ENCODE peak calls at places on chromosome 10, in six cellular contexts. One of them, this sample, is unnamed.

GRCh38 chr10:50421026-50421719 is 169.9 kb upstream of the ASAH2 start:
- DNase-seq in GM04503: no peak
- DNase-seq in stimulated activated CD8-positive, alpha-beta memory T cell treated with anti-CD3 and anti-CD28 coated beads, Interleukin-4, amount 100 ng/mL, for 1 hour: no peak
- DNase-seq in ovary: no peak
- DNase-seq in effector CD4-positive, alpha-beta T cell: no peak
- DNase-seq in NCI-H82: peak
- DNase-seq in this sample: peak

GRCh38 chr10:127979566-127979965 is 72.7 kb downstream of the PTPRE start:
- DNase-seq in GM04503: no peak
- DNase-seq in stimulated activated CD8-positive, alpha-beta memory T cell treated with anti-CD3 and anti-CD28 coated beads, Interleukin-4, amount 100 ng/mL, for 1 hour: no peak
- DNase-seq in ovary: no peak
- DNase-seq in effector CD4-positive, alpha-beta T cell: no peak
- DNase-seq in NCI-H82: no peak
- DNase-seq in this sample: no peak

GRCh38 chr10:60962946-60963345 is 19.0 kb upstream of the RHOBTB1 start:
- DNase-seq in GM04503: no peak
- DNase-seq in stimulated activated CD8-positive, alpha-beta memory T cell treated with anti-CD3 and anti-CD28 coated beads, Interleukin-4, amount 100 ng/mL, for 1 hour: no peak
- DNase-seq in ovary: no peak
- DNase-seq in effector CD4-positive, alpha-beta T cell: no peak
- DNase-seq in NCI-H82: no peak
- DNase-seq in this sample: no peak

GRCh38 chr10:74650613-74651012 is 175.8 kb upstream of the KAT6B start:
- DNase-seq in GM04503: no peak
- DNase-seq in stimulated activated CD8-positive, alpha-beta memory T cell treated with anti-CD3 and anti-CD28 coated beads, Interleukin-4, amount 100 ng/mL, for 1 hour: no peak
- DNase-seq in ovary: no peak
- DNase-seq in effector CD4-positive, alpha-beta T cell: no peak
- DNase-seq in NCI-H82: no peak
- DNase-seq in this sample: no peak

GRCh38 chr10:17033529-17034250 is 95.9 kb downstream of the CUBN start:
- DNase-seq in GM04503: no peak
- DNase-seq in stimulated activated CD8-positive, alpha-beta memory T cell treated with anti-CD3 and anti-CD28 coated beads, Interleukin-4, amount 100 ng/mL, for 1 hour: no peak
- DNase-seq in ovary: no peak
- DNase-seq in effector CD4-positive, alpha-beta T cell: no peak
- DNase-seq in NCI-H82: no peak
- DNase-seq in this sample: no peak

GRCh38 chr10:122662231-122662630 is 37.4 kb downstream of the C10orf120 start:
- DNase-seq in GM04503: no peak
- DNase-seq in stimulated activated CD8-positive, alpha-beta memory T cell treated with anti-CD3 and anti-CD28 coated beads, Interleukin-4, amount 100 ng/mL, for 1 hour: no peak
- DNase-seq in ovary: no peak
- DNase-seq in effector CD4-positive, alpha-beta T cell: no peak
- DNase-seq in NCI-H82: no peak
- DNase-seq in this sample: no peak

GRCh38 chr10:132709471-132709951 is 76.4 kb downstream of the NKX6-2 start:
- DNase-seq in GM04503: no peak
- DNase-seq in stimulated activated CD8-positive, alpha-beta memory T cell treated with anti-CD3 and anti-CD28 coated beads, Interleukin-4, amount 100 ng/mL, for 1 hour: no peak
- DNase-seq in ovary: no peak
- DNase-seq in effector CD4-positive, alpha-beta T cell: no peak
- DNase-seq in NCI-H82: no peak
- DNase-seq in this sample: no peak

GRCh38 chr10:99983280-99983988 is 26.3 kb downstream of the DNMBP start:
- DNase-seq in GM04503: peak
- DNase-seq in stimulated activated CD8-positive, alpha-beta memory T cell treated with anti-CD3 and anti-CD28 coated beads, Interleukin-4, amount 100 ng/mL, for 1 hour: no peak
- DNase-seq in ovary: peak
- DNase-seq in effector CD4-positive, alpha-beta T cell: no peak
- DNase-seq in NCI-H82: peak
- DNase-seq in this sample: peak

GRCh38 chr10:13483951-13484350 is 44.9 kb downstream of the BEND7 start:
- DNase-seq in GM04503: no peak
- DNase-seq in stimulated activated CD8-positive, alpha-beta memory T cell treated with anti-CD3 and anti-CD28 coated beads, Interleukin-4, amount 100 ng/mL, for 1 hour: no peak
- DNase-seq in ovary: no peak
- DNase-seq in effector CD4-positive, alpha-beta T cell: no peak
- DNase-seq in NCI-H82: no peak
- DNase-seq in this sample: peak

GRCh38 chr10:97514344-97514743 is 15.6 kb downstream of the UBTD1 start:
- DNase-seq in GM04503: no peak
- DNase-seq in stimulated activated CD8-positive, alpha-beta memory T cell treated with anti-CD3 and anti-CD28 coated beads, Interleukin-4, amount 100 ng/mL, for 1 hour: no peak
- DNase-seq in ovary: no peak
- DNase-seq in effector CD4-positive, alpha-beta T cell: no peak
- DNase-seq in NCI-H82: no peak
- DNase-seq in this sample: no peak

GRCh38 chr10:3580565-3580964 is 204.4 kb downstream of the KLF6 start:
- DNase-seq in GM04503: no peak
- DNase-seq in stimulated activated CD8-positive, alpha-beta memory T cell treated with anti-CD3 and anti-CD28 coated beads, Interleukin-4, amount 100 ng/mL, for 1 hour: no peak
- DNase-seq in ovary: no peak
- DNase-seq in effector CD4-positive, alpha-beta T cell: no peak
- DNase-seq in NCI-H82: no peak
- DNase-seq in this sample: no peak

GRCh38 chr10:101287922-101288638 is 58.8 kb upstream of the LBX1 start:
- DNase-seq in GM04503: no peak
- DNase-seq in stimulated activated CD8-positive, alpha-beta memory T cell treated with anti-CD3 and anti-CD28 coated beads, Interleukin-4, amount 100 ng/mL, for 1 hour: no peak
- DNase-seq in ovary: peak
- DNase-seq in effector CD4-positive, alpha-beta T cell: no peak
- DNase-seq in NCI-H82: peak
- DNase-seq in this sample: no peak

GRCh38 chr10:26391701-26392695 is 46.1 kb upstream of the APBB1IP start:
- DNase-seq in GM04503: no peak
- DNase-seq in stimulated activated CD8-positive, alpha-beta memory T cell treated with anti-CD3 and anti-CD28 coated beads, Interleukin-4, amount 100 ng/mL, for 1 hour: no peak
- DNase-seq in ovary: no peak
- DNase-seq in effector CD4-positive, alpha-beta T cell: no peak
- DNase-seq in NCI-H82: no peak
- DNase-seq in this sample: no peak

GRCh38 chr10:70090951-70091350 is 38.3 kb downstream of the MACROH2A2 start:
- DNase-seq in GM04503: no peak
- DNase-seq in stimulated activated CD8-positive, alpha-beta memory T cell treated with anti-CD3 and anti-CD28 coated beads, Interleukin-4, amount 100 ng/mL, for 1 hour: no peak
- DNase-seq in ovary: no peak
- DNase-seq in effector CD4-positive, alpha-beta T cell: no peak
- DNase-seq in NCI-H82: no peak
- DNase-seq in this sample: peak

GRCh38 chr10:50622497-50623298 is 1.1 kb downstream of the SGMS1 start:
- DNase-seq in GM04503: no peak
- DNase-seq in stimulated activated CD8-positive, alpha-beta memory T cell treated with anti-CD3 and anti-CD28 coated beads, Interleukin-4, amount 100 ng/mL, for 1 hour: no peak
- DNase-seq in ovary: peak
- DNase-seq in effector CD4-positive, alpha-beta T cell: peak
- DNase-seq in NCI-H82: peak
- DNase-seq in this sample: peak

GRCh38 chr10:105691811-105692210 is 1050.7 kb downstream of the SORCS3 start:
- DNase-seq in GM04503: no peak
- DNase-seq in stimulated activated CD8-positive, alpha-beta memory T cell treated with anti-CD3 and anti-CD28 coated beads, Interleukin-4, amount 100 ng/mL, for 1 hour: no peak
- DNase-seq in ovary: no peak
- DNase-seq in effector CD4-positive, alpha-beta T cell: no peak
- DNase-seq in NCI-H82: peak
- DNase-seq in this sample: no peak

GRCh38 chr10:122774269-122774668 is 71.4 kb downstream of the CUZD1 start:
- DNase-seq in GM04503: no peak
- DNase-seq in stimulated activated CD8-positive, alpha-beta memory T cell treated with anti-CD3 and anti-CD28 coated beads, Interleukin-4, amount 100 ng/mL, for 1 hour: no peak
- DNase-seq in ovary: no peak
- DNase-seq in effector CD4-positive, alpha-beta T cell: no peak
- DNase-seq in NCI-H82: no peak
- DNase-seq in this sample: no peak

GRCh38 chr10:89476676-89477075 is 58.7 kb downstream of the SLC16A12 start:
- DNase-seq in GM04503: no peak
- DNase-seq in stimulated activated CD8-positive, alpha-beta memory T cell treated with anti-CD3 and anti-CD28 coated beads, Interleukin-4, amount 100 ng/mL, for 1 hour: no peak
- DNase-seq in ovary: no peak
- DNase-seq in effector CD4-positive, alpha-beta T cell: no peak
- DNase-seq in NCI-H82: no peak
- DNase-seq in this sample: peak

GRCh38 chr10:43040482-43041256 is 36.2 kb upstream of the RET start:
- DNase-seq in GM04503: no peak
- DNase-seq in stimulated activated CD8-positive, alpha-beta memory T cell treated with anti-CD3 and anti-CD28 coated beads, Interleukin-4, amount 100 ng/mL, for 1 hour: no peak
- DNase-seq in ovary: no peak
- DNase-seq in effector CD4-positive, alpha-beta T cell: no peak
- DNase-seq in NCI-H82: no peak
- DNase-seq in this sample: no peak

GRCh38 chr10:110398419-110399162 is 93.9 kb upstream of the SMNDC1 start:
- DNase-seq in GM04503: peak
- DNase-seq in stimulated activated CD8-positive, alpha-beta memory T cell treated with anti-CD3 and anti-CD28 coated beads, Interleukin-4, amount 100 ng/mL, for 1 hour: no peak
- DNase-seq in ovary: no peak
- DNase-seq in effector CD4-positive, alpha-beta T cell: no peak
- DNase-seq in NCI-H82: peak
- DNase-seq in this sample: peak

GRCh38 chr10:102450374-102451104 is 804 bp downstream of the C10orf95 start:
- DNase-seq in GM04503: no peak
- DNase-seq in stimulated activated CD8-positive, alpha-beta memory T cell treated with anti-CD3 and anti-CD28 coated beads, Interleukin-4, amount 100 ng/mL, for 1 hour: peak
- DNase-seq in ovary: peak
- DNase-seq in effector CD4-positive, alpha-beta T cell: peak
- DNase-seq in NCI-H82: peak
- DNase-seq in this sample: peak

GRCh38 chr10:86795353-86795752 is 38.9 kb downstream of the BMPR1A start:
- DNase-seq in GM04503: no peak
- DNase-seq in stimulated activated CD8-positive, alpha-beta memory T cell treated with anti-CD3 and anti-CD28 coated beads, Interleukin-4, amount 100 ng/mL, for 1 hour: no peak
- DNase-seq in ovary: no peak
- DNase-seq in effector CD4-positive, alpha-beta T cell: no peak
- DNase-seq in NCI-H82: peak
- DNase-seq in this sample: no peak

GRCh38 chr10:86693721-86694369 is 25.5 kb downstream of the LDB3 start:
- DNase-seq in GM04503: peak
- DNase-seq in stimulated activated CD8-positive, alpha-beta memory T cell treated with anti-CD3 and anti-CD28 coated beads, Interleukin-4, amount 100 ng/mL, for 1 hour: no peak
- DNase-seq in ovary: peak
- DNase-seq in effector CD4-positive, alpha-beta T cell: no peak
- DNase-seq in NCI-H82: peak
- DNase-seq in this sample: peak

GRCh38 chr10:112732277-112732891 is 217.7 kb upstream of the TCF7L2 start:
- DNase-seq in GM04503: no peak
- DNase-seq in stimulated activated CD8-positive, alpha-beta memory T cell treated with anti-CD3 and anti-CD28 coated beads, Interleukin-4, amount 100 ng/mL, for 1 hour: no peak
- DNase-seq in ovary: no peak
- DNase-seq in effector CD4-positive, alpha-beta T cell: no peak
- DNase-seq in NCI-H82: peak
- DNase-seq in this sample: no peak

GRCh38 chr10:11437391-11438241 is 173.8 kb downstream of the USP6NL start:
- DNase-seq in GM04503: no peak
- DNase-seq in stimulated activated CD8-positive, alpha-beta memory T cell treated with anti-CD3 and anti-CD28 coated beads, Interleukin-4, amount 100 ng/mL, for 1 hour: no peak
- DNase-seq in ovary: no peak
- DNase-seq in effector CD4-positive, alpha-beta T cell: no peak
- DNase-seq in NCI-H82: no peak
- DNase-seq in this sample: no peak

GRCh38 chr10:79442171-79443040 is 3.0 kb downstream of the ZCCHC24 start:
- DNase-seq in GM04503: no peak
- DNase-seq in stimulated activated CD8-positive, alpha-beta memory T cell treated with anti-CD3 and anti-CD28 coated beads, Interleukin-4, amount 100 ng/mL, for 1 hour: no peak
- DNase-seq in ovary: no peak
- DNase-seq in effector CD4-positive, alpha-beta T cell: no peak
- DNase-seq in NCI-H82: no peak
- DNase-seq in this sample: no peak

GRCh38 chr10:13458107-13458761 is 70.6 kb downstream of the BEND7 start:
- DNase-seq in GM04503: no peak
- DNase-seq in stimulated activated CD8-positive, alpha-beta memory T cell treated with anti-CD3 and anti-CD28 coated beads, Interleukin-4, amount 100 ng/mL, for 1 hour: no peak
- DNase-seq in ovary: no peak
- DNase-seq in effector CD4-positive, alpha-beta T cell: no peak
- DNase-seq in NCI-H82: no peak
- DNase-seq in this sample: no peak

GRCh38 chr10:25405871-25406270 is 231.1 kb downstream of the GPR158 start:
- DNase-seq in GM04503: no peak
- DNase-seq in stimulated activated CD8-positive, alpha-beta memory T cell treated with anti-CD3 and anti-CD28 coated beads, Interleukin-4, amount 100 ng/mL, for 1 hour: no peak
- DNase-seq in ovary: no peak
- DNase-seq in effector CD4-positive, alpha-beta T cell: no peak
- DNase-seq in NCI-H82: no peak
- DNase-seq in this sample: no peak

GRCh38 chr10:95711492-95711891 is 17.8 kb upstream of the TCTN3 start:
- DNase-seq in GM04503: no peak
- DNase-seq in stimulated activated CD8-positive, alpha-beta memory T cell treated with anti-CD3 and anti-CD28 coated beads, Interleukin-4, amount 100 ng/mL, for 1 hour: no peak
- DNase-seq in ovary: no peak
- DNase-seq in effector CD4-positive, alpha-beta T cell: no peak
- DNase-seq in NCI-H82: no peak
- DNase-seq in this sample: no peak

GRCh38 chr10:132678436-132679216 is 107.3 kb downstream of the NKX6-2 start:
- DNase-seq in GM04503: no peak
- DNase-seq in stimulated activated CD8-positive, alpha-beta memory T cell treated with anti-CD3 and anti-CD28 coated beads, Interleukin-4, amount 100 ng/mL, for 1 hour: no peak
- DNase-seq in ovary: no peak
- DNase-seq in effector CD4-positive, alpha-beta T cell: no peak
- DNase-seq in NCI-H82: no peak
- DNase-seq in this sample: no peak

GRCh38 chr10:118956253-118957140 is 73.0 kb upstream of the NANOS1 start:
- DNase-seq in GM04503: no peak
- DNase-seq in stimulated activated CD8-positive, alpha-beta memory T cell treated with anti-CD3 and anti-CD28 coated beads, Interleukin-4, amount 100 ng/mL, for 1 hour: no peak
- DNase-seq in ovary: no peak
- DNase-seq in effector CD4-positive, alpha-beta T cell: no peak
- DNase-seq in NCI-H82: no peak
- DNase-seq in this sample: no peak

GRCh38 chr10:86958831-86959736 is 685 bp downstream of the SNCG start:
- DNase-seq in GM04503: no peak
- DNase-seq in stimulated activated CD8-positive, alpha-beta memory T cell treated with anti-CD3 and anti-CD28 coated beads, Interleukin-4, amount 100 ng/mL, for 1 hour: no peak
- DNase-seq in ovary: peak
- DNase-seq in effector CD4-positive, alpha-beta T cell: no peak
- DNase-seq in NCI-H82: peak
- DNase-seq in this sample: no peak

GRCh38 chr10:79585870-79586527 is 24.7 kb upstream of the SFTPA1 start:
- DNase-seq in GM04503: no peak
- DNase-seq in stimulated activated CD8-positive, alpha-beta memory T cell treated with anti-CD3 and anti-CD28 coated beads, Interleukin-4, amount 100 ng/mL, for 1 hour: no peak
- DNase-seq in ovary: no peak
- DNase-seq in effector CD4-positive, alpha-beta T cell: no peak
- DNase-seq in NCI-H82: no peak
- DNase-seq in this sample: no peak

GRCh38 chr10:49359349-49360231 is 36.3 kb downstream of the DRGX start:
- DNase-seq in GM04503: no peak
- DNase-seq in stimulated activated CD8-positive, alpha-beta memory T cell treated with anti-CD3 and anti-CD28 coated beads, Interleukin-4, amount 100 ng/mL, for 1 hour: no peak
- DNase-seq in ovary: no peak
- DNase-seq in effector CD4-positive, alpha-beta T cell: no peak
- DNase-seq in NCI-H82: peak
- DNase-seq in this sample: no peak

GRCh38 chr10:113435881-113436280 is 117.0 kb upstream of the HABP2 start:
- DNase-seq in GM04503: no peak
- DNase-seq in stimulated activated CD8-positive, alpha-beta memory T cell treated with anti-CD3 and anti-CD28 coated beads, Interleukin-4, amount 100 ng/mL, for 1 hour: no peak
- DNase-seq in ovary: no peak
- DNase-seq in effector CD4-positive, alpha-beta T cell: no peak
- DNase-seq in NCI-H82: no peak
- DNase-seq in this sample: no peak

This sample was measured in mucosa of gallbladder.